ENCODE peak calls at places on chromosomes 4 and X, in six cellular contexts. W is HCT116, C is K562, I is HepG2, X is H1, S is GM12878. Y is an unnamed sample.

GRCh38 chrX:154002215-154002719 is 17.4 kb downstream of the IRAK1 start:
- DNase-seq in I (no peak), C (peak), X (no peak), W (no peak), S (no peak), Y (no peak)

GRCh38 chr4:26120098-26120795 is 200.6 kb upstream of the RBPJ start:
- DNase-seq in X (no peak), S (no peak), C (no peak), W (no peak), I (peak), Y (no peak)

GRCh38 chr4:71783972-71784371 is at the start of gene GC:
- DNase-seq in I (no peak), S (no peak), C (no peak), X (no peak), W (no peak), Y (no peak)

GRCh38 chr4:169253904-169254303 is 16.9 kb downstream of the SH3RF1 start:
- DNase-seq in C (no peak), W (no peak), X (no peak), I (no peak), S (no peak), Y (no peak)

GRCh38 chr4:1092026-1092982 is 21.1 kb downstream of the RNF212 start:
- DNase-seq in W (no peak), C (no peak), X (no peak), I (no peak), S (no peak), Y (no peak)

GRCh38 chrX:155534800-155535199 is 76.4 kb upstream of the F8A3 start:
- DNase-seq in I (no peak), S (no peak), W (no peak), C (no peak), X (no peak), Y (no peak)

GRCh38 chr4:13328591-13328990 is 155.5 kb downstream of the RAB28 start:
- DNase-seq in S (no peak), X (no peak), W (peak), C (no peak), I (no peak), Y (no peak)

GRCh38 chr4:148315049-148315448 is 127.2 kb downstream of the NR3C2 start:
- DNase-seq in W (no peak), C (no peak), X (no peak), S (no peak), I (no peak), Y (no peak)

GRCh38 chr4:20028694-20029093 is 223.0 kb upstream of the SLIT2 start:
- DNase-seq in C (no peak), X (no peak), I (no peak), S (no peak), W (peak), Y (no peak)

GRCh38 chr4:188624370-188624769 is 485.1 kb downstream of the TRIML1 start:
- DNase-seq in X (no peak), W (no peak), C (no peak), S (no peak), I (no peak), Y (no peak)

GRCh38 chrX:133511041-133511440 is 95.8 kb upstream of the GPC4 start:
- DNase-seq in C (no peak), X (no peak), I (no peak), W (no peak), S (no peak), Y (no peak)

GRCh38 chrX:39427492-39428289 is 626.4 kb downstream of the MID1IP1 start:
- DNase-seq in I (no peak), W (no peak), S (no peak), C (no peak), X (no peak), Y (no peak)

GRCh38 chrX:39309721-39310152 is 508.5 kb downstream of the MID1IP1 start:
- DNase-seq in W (no peak), C (no peak), X (no peak), S (no peak), I (no peak), Y (no peak)

GRCh38 chrX:14073158-14073557 is 43.5 kb upstream of the GEMIN8 start:
- DNase-seq in S (no peak), W (no peak), C (no peak), X (no peak), I (no peak), Y (no peak)

DNA sequence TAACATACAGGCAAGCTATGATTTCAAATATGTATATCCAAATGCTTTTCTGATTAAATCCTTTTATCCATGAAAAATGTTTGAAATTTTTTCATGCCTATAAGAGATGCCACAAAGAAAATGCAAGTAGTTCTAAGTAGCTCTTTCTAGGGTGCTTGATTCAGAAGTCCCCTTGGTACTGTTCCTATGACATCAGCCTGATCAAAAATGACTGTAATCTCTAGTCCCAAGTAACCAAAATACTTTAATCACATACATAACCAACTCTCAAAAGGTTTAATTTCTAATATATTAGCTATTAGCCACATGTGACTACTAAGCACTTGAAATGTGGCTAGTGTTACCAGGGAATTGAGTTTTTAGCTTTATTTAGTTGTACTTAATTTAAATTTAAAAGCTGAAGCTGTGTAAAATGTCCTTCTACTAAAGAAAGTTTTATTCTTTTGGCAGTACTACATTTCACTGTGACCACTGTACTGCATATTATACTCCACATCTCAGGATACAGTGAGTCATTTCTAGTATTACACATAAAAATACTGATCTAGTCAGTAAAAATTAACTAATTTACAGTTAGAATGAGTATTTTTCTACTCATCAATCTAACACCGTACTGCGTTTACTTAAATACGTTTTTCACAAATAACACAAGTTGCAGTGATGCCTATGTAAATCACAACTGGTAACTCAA is 33.9 kb downstream of the FBXW7 start:
- DNase-seq in W (no peak), S (no peak), I (no peak), X (no peak), C (no peak), Y (no peak)
- TF ChIP-seq ZNF274 in W (no peak), S (no peak), I (no peak), X (no peak), C (no peak), Y (no peak)

DNA sequence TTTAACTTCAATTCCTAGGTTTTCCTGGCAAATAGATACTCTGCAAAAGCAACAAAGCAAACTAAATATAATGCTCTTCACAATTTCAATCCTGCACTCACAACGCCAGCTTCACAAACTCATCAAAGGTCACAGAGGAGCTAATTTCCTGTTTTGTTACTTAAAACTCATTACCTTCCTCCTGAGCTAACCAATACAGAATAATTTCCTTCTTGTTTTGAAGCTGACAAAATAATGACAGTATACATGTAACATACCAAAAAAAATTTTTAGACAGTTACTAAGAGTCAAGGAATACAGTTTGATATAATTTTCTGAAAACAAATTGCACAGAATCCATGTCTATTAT is 17.9 kb downstream of the CNOT6L start:
- DNase-seq in X (no peak), W (no peak), S (no peak), C (no peak), I (no peak), Y (no peak)
- H3K9ac ChIP-seq in X (no peak), W (no peak), S (no peak), C (peak), I (no peak), Y (no peak)

GRCh38 chr4:86927843-86928395 is 6.9 kb upstream of the AFF1 start:
- DNase-seq in X (no peak), W (no peak), C (no peak), S (no peak), I (peak), Y (no peak)
- TF ChIP-seq ZNF274 in X (no peak), W (no peak), C (no peak), S (no peak), I (no peak), Y (no peak)

DNA sequence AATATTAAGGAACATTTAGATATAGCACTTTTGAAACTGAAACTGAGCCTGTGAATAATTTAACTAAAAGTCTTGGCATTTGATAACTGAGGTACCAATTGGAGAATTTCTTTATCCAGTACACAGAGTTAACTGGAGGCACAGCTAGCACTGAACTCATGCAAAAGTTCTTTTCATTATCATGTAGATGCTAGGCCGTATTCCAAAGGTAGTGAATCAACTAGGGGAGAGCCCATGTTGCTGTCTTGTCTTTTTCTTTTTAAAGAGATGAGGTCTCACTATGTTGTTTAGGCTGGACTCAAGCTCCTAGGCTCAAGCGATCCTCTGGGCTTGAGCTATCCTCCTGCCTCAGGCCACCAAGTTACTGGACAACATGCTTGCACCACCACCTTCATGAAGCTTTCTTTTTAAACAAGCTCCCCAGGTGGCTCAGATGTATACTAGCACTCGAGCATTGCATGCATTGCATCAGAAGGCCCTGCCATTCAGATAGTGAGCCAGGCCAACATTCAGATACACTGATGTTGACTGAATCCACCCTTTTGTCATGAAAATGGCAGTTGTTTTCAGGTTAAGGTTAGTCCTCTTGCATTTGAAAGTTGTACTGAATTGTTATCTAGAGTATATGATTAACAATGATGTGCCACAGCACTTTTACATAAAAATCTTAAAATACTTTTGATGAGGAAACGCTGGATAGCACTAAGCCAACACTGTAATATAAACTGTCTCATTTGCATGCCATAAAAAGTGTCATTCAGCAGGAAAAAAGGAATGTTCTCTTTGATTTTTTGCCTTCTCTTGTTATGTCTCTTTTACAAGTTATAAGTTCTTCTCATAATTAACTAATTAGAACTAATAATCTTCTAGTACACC is 76.6 kb downstream of the FNIP2 start:
- DNase-seq in X (peak), I (no peak), S (no peak), C (no peak), W (no peak), Y (peak)
- H3K9ac ChIP-seq in X (no peak), I (no peak), S (no peak), C (no peak), W (no peak), Y (no peak)

GRCh38 chr4:47451657-47452056 is 11.8 kb downstream of the COMMD8 start:
- DNase-seq in X (no peak), S (no peak), W (no peak), C (no peak), I (no peak), Y (no peak)
- TF ChIP-seq ZNF274 in X (no peak), S (no peak), W (no peak), C (no peak), I (no peak), Y (no peak)

DNA sequence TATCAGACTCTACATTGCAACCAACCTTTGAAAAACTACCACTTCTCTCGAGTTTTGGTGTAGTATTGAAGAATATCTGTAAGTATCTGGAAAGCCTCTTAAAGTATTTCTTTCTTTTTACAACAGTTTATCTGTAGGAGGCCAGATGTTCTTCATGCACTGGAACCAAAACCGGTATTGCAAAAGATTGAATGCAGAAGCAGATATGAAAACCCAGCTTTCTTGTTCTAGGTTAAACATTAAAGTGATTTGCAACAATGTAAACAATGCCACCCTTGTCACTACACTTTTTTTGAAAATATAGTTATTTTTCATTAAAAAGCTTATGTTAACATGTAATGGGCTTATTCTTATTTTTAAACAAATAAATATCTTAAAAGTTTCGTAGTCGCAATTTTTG is 27.2 kb downstream of the PLS3 start:
- DNase-seq in S (no peak), C (no peak), I (no peak), W (no peak), X (no peak), Y (no peak)
- H3K9ac ChIP-seq in S (no peak), C (no peak), I (no peak), W (no peak), X (no peak), Y (no peak)

Y was measured in NT2/D1.